ENCODE peak calls at places on chromosome 12, in eight cellular contexts. A is NT2/D1, B is GM12878, F is PC-3, X is GM23248, W is mesenchymal stem cell, U is astrocyte, S is neural progenitor cell. H is an unnamed sample.

GRCh38 chr12:20220339-20220738 is 148.0 kb upstream of the PDE3A start:
- DNase-seq in B (peak), U (peak), S (peak), A (peak), W (peak), X (peak), F (peak), H (no peak)

GRCh38 chr12:115762934-115763333 is 514.6 kb downstream of the MED13L start:
- DNase-seq in B (no peak), U (no peak), X (no peak), F (peak), W (no peak), A (no peak), S (no peak), H (no peak)

GRCh38 chr12:57208946-57209282 is 7.7 kb upstream of the NXPH4 start:
- DNase-seq in A (no peak), B (no peak), U (no peak), S (no peak), X (no peak), W (no peak), F (no peak), H (no peak)

GRCh38 chr12:120110550-120111501 is 5.7 kb downstream of the RAB35 start:
- DNase-seq in B (no peak), U (no peak), S (peak), X (no peak), A (no peak), W (no peak), F (no peak), H (peak)

GRCh38 chr12:66428261-66428660 is 126.0 kb downstream of the HELB start:
- DNase-seq in U (no peak), W (no peak), B (no peak), S (no peak), F (no peak), X (no peak), A (no peak), H (no peak)

GRCh38 chr12:95218164-95218851 is 701 bp downstream of the VEZT start:
- DNase-seq in S (no peak), B (peak), F (peak), U (peak), A (no peak), W (peak), X (peak), H (no peak)

GRCh38 chr12:121400332-121401139 is 618 bp downstream of the RNF34 start:
- DNase-seq in A (peak), S (peak), X (peak), F (peak), W (peak), B (peak), U (peak), H (peak)

GRCh38 chr12:123787466-123787865 is 25.4 kb downstream of the DNAH10 start:
- DNase-seq in F (no peak), B (no peak), W (no peak), S (no peak), A (no peak), U (no peak), X (no peak), H (no peak)

GRCh38 chr12:19613051-19613535 is 173.8 kb downstream of the AEBP2 start:
- DNase-seq in F (no peak), B (no peak), U (no peak), W (no peak), X (no peak), S (no peak), A (no peak), H (no peak)

GRCh38 chr12:67709367-67709954 is 60.9 kb downstream of the DYRK2 start:
- DNase-seq in W (no peak), S (no peak), A (no peak), B (no peak), U (no peak), F (no peak), X (no peak), H (no peak)

GRCh38 chr12:28966049-28966778 is 182.9 kb upstream of the FAR2 start:
- DNase-seq in X (no peak), F (no peak), W (no peak), A (no peak), U (peak), B (no peak), S (peak), H (no peak)

GRCh38 chr12:100793182-100793581 is 1.4 kb upstream of the ANO4 start:
- DNase-seq in W (peak), U (peak), F (peak), B (no peak), X (peak), S (no peak), A (no peak), H (no peak)

GRCh38 chr12:111034148-111034910 is 114.0 kb upstream of the MYL2 start:
- DNase-seq in F (no peak), S (peak), B (no peak), W (no peak), U (no peak), X (peak), A (no peak), H (peak)

GRCh38 chr12:103495158-103495782 is 498 bp downstream of the C12orf42 start:
- DNase-seq in S (peak), W (no peak), B (no peak), U (no peak), A (peak), F (no peak), X (no peak), H (peak)
- H3K9ac ChIP-seq in S (no peak), W (no peak), B (peak), U (no peak), A (peak), F (no peak), X (no peak), H (no peak)

GRCh38 chr12:54025507-54026393 is 2.5 kb upstream of the HOXC6 start:
- DNase-seq in X (peak), B (no peak), F (no peak), A (no peak), W (peak), U (no peak), S (no peak), H (peak)

GRCh38 chr12:54022960-54023884 is 5.0 kb upstream of the HOXC6 start:
- DNase-seq in S (no peak), B (no peak), F (no peak), U (no peak), X (peak), A (no peak), W (no peak), H (no peak)

GRCh38 chr12:54024581-54024980 is 3.7 kb upstream of the HOXC6 start:
- DNase-seq in W (no peak), B (no peak), U (no peak), X (peak), S (no peak), F (no peak), A (no peak), H (no peak)

GRCh38 chr12:54021432-54022013 is 6.7 kb upstream of the HOXC6 start:
- DNase-seq in U (no peak), W (peak), A (no peak), S (peak), B (no peak), X (peak), F (no peak), H (peak)

GRCh38 chr12:54024127-54024526 is 4.1 kb upstream of the HOXC6 start:
- DNase-seq in X (peak), B (no peak), S (peak), U (no peak), W (peak), F (no peak), A (no peak), H (peak)
- H3K9ac ChIP-seq in X (peak), B (no peak), S (no peak), U (no peak), W (peak), F (no peak), A (no peak), H (no peak)

GRCh38 chr12:132495165-132495544 is 5.2 kb downstream of the FBRSL1 start:
- DNase-seq in W (no peak), X (no peak), S (no peak), F (no peak), U (no peak), A (no peak), B (no peak), H (no peak)

GRCh38 chr12:132492951-132493350 is 3.0 kb downstream of the FBRSL1 start:
- DNase-seq in A (no peak), X (no peak), F (no peak), W (no peak), S (no peak), U (no peak), B (no peak), H (no peak)

GRCh38 chr12:132494294-132495164 is 4.6 kb downstream of the FBRSL1 start:
- DNase-seq in W (no peak), F (peak), B (no peak), U (no peak), S (no peak), A (no peak), X (no peak), H (no peak)

GRCh38 chr12:132492522-132492921 is 2.6 kb downstream of the FBRSL1 start:
- DNase-seq in B (peak), W (no peak), X (no peak), F (no peak), S (no peak), U (no peak), A (no peak), H (no peak)

GRCh38 chr12:132493482-132494178 is 3.7 kb downstream of the FBRSL1 start:
- DNase-seq in B (no peak), S (no peak), U (no peak), F (no peak), X (no peak), W (no peak), A (no peak), H (no peak)
- H3K9ac ChIP-seq in B (peak), S (no peak), U (no peak), F (no peak), X (no peak), W (no peak), A (peak), H (no peak)

GRCh38 chr12:26724309-26724702 is 108.7 kb downstream of the ITPR2 start:
- DNase-seq in W (no peak), U (no peak), S (no peak), X (no peak), F (no peak), B (no peak), A (no peak), H (no peak)
- H3K9ac ChIP-seq in W (peak), U (peak), S (no peak), X (no peak), F (no peak), B (no peak), A (no peak), H (no peak)

GRCh38 chr12:105348561-105348960 is 18.1 kb downstream of the C12orf75 start:
- DNase-seq in B (no peak), W (no peak), X (no peak), A (no peak), F (no peak), U (peak), S (no peak), H (no peak)
- H3K9ac ChIP-seq in B (no peak), W (no peak), X (no peak), A (no peak), F (no peak), U (no peak), S (no peak), H (no peak)

DNA sequence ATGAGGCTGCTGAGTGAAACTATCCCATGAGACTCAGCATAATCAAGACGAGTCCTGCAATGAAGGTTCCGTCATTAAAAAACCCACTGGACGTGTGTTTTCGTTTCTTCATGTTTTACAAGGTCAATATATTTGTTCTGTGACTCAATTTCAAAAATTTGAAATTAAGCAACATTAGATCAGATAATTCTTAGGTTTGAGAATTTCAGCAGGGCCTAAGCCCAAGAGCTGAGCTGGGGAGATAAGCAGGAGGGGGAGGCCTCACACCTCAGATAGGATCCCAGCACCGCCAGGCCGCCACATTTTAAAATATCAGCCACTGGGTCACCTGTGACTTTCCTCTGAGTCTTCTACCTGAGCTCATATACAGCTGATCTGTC is 13.3 kb downstream of the STX2 start:
- DNase-seq in F (peak), X (no peak), S (no peak), U (no peak), A (no peak), B (no peak), W (no peak), H (no peak)
- H3K9ac ChIP-seq in F (no peak), X (no peak), S (no peak), U (no peak), A (no peak), B (no peak), W (no peak), H (no peak)

H was measured in endodermal cell.